ENCODE peak calls at places on chromosome 10, in eight cellular contexts. C, F, Y, L, A, V, E and I are unnamed samples.

GRCh38 chr10:67790534-67791408 is 47.2 kb downstream of the DNAJC12 start:
- DNase-seq in C (peak), L (no peak), F (no peak), V (no peak), E (peak), Y (peak), A (no peak), I (peak)

GRCh38 chr10:58477122-58477521 is 35.5 kb upstream of the BICC1 start:
- DNase-seq in F (no peak), L (peak), Y (peak), C (no peak), E (peak), V (no peak), A (peak), I (no peak)

GRCh38 chr10:112949128-112949823 is 771 bp upstream of the TCF7L2 start:
- DNase-seq in V (no peak), E (peak), L (no peak), A (peak), C (no peak), Y (peak), F (peak), I (peak)

GRCh38 chr10:29102233-29102632 is 186.6 kb upstream of the LYZL1 start:
- DNase-seq in F (no peak), E (peak), L (no peak), Y (no peak), C (no peak), A (no peak), V (no peak), I (no peak)

GRCh38 chr10:78579995-78580394 is 488.8 kb upstream of the ZMIZ1 start:
- DNase-seq in F (no peak), L (no peak), A (peak), E (peak), C (no peak), V (no peak), Y (no peak), I (no peak)

GRCh38 chr10:69179089-69179742 is 818 bp upstream of the SUPV3L1 start:
- DNase-seq in V (peak), E (no peak), L (no peak), F (peak), A (no peak), Y (peak), C (peak), I (no peak)

GRCh38 chr10:51010977-51011376 is 63.3 kb upstream of the PRKG1 start:
- DNase-seq in F (peak), A (peak), E (peak), C (no peak), V (peak), L (peak), Y (peak), I (peak)

GRCh38 chr10:68346774-68347173 is 14.0 kb upstream of the PBLD start:
- DNase-seq in E (no peak), C (no peak), A (no peak), Y (no peak), L (no peak), V (no peak), F (no peak), I (no peak)

GRCh38 chr10:124601431-124602120 is 140.0 kb downstream of the LHPP start:
- DNase-seq in Y (no peak), C (no peak), E (no peak), F (no peak), A (no peak), L (no peak), V (no peak), I (no peak)

GRCh38 chr10:33129181-33129928 is 171.3 kb upstream of the ITGB1 start:
- DNase-seq in A (no peak), Y (peak), L (no peak), V (no peak), E (peak), F (no peak), C (peak), I (peak)

GRCh38 chr10:77287647-77288120 is 349.9 kb downstream of the KCNMA1 start:
- DNase-seq in Y (peak), F (no peak), V (no peak), C (no peak), E (no peak), A (no peak), L (no peak), I (no peak)

GRCh38 chr10:61623101-61623500 is 39.6 kb upstream of the CABCOCO1 start:
- DNase-seq in L (no peak), V (no peak), F (no peak), Y (peak), E (no peak), C (no peak), A (no peak), I (no peak)

GRCh38 chr10:110068780-110069179 is 61.0 kb downstream of the ADD3 start:
- DNase-seq in E (no peak), A (no peak), V (no peak), Y (no peak), F (no peak), C (no peak), L (no peak), I (no peak)

GRCh38 chr10:86260564-86260963 is 106.0 kb downstream of the GRID1 start:
- DNase-seq in C (no peak), V (no peak), E (no peak), Y (no peak), F (no peak), A (no peak), L (no peak), I (no peak)

GRCh38 chr10:89799573-89799972 is 98.2 kb downstream of the KIF20B start:
- DNase-seq in E (no peak), L (no peak), C (no peak), F (no peak), V (no peak), Y (no peak), A (no peak), I (no peak)

GRCh38 chr10:1372212-1372611 is 316.0 kb downstream of the WDR37 start:
- DNase-seq in V (no peak), Y (no peak), A (peak), L (no peak), E (no peak), F (no peak), C (no peak), I (no peak)